ENCODE peak calls at places on chromosomes 4 and X, in seven cellular contexts. E, P, Q, C, T, U and J are unnamed samples.
A peak's percentile ranks its signal among the peaks of the same experiment; 100 is the strongest.

GRCh38 chr4:128635141-128635911 is 174.2 kb upstream of the JADE1 start:
- DNase-seq in E (peak; percentile 73), P (no peak), Q (no peak), C (peak; percentile 53), T (no peak), U (no peak), J (peak; percentile 25)

GRCh38 chr4:162727232-162727631 is 439.5 kb downstream of the NAF1 start:
- DNase-seq in E (no peak), P (no peak), Q (no peak), C (no peak), T (no peak), U (no peak), J (no peak)

GRCh38 chrX:120839506-120839905 is 36.2 kb downstream of the CT47B1 start:
- DNase-seq in E (no peak), P (no peak), Q (no peak), C (no peak), T (no peak), U (no peak), J (no peak)

GRCh38 chr4:20217521-20217920 is 34.2 kb upstream of the SLIT2 start:
- DNase-seq in E (no peak), P (no peak), Q (no peak), C (no peak), T (no peak), U (no peak), J (no peak)

GRCh38 chrX:118420462-118420861 is 74.6 kb downstream of the WDR44 start:
- DNase-seq in E (no peak), P (no peak), Q (no peak), C (no peak), T (no peak), U (no peak), J (no peak)

GRCh38 chr4:138903185-138903584 is 112.4 kb upstream of the NOCT start:
- DNase-seq in E (no peak), P (no peak), Q (no peak), C (no peak), T (no peak), U (no peak), J (no peak)

GRCh38 chr4:47031011-47031678 is at the start of gene GABRB1:
- DNase-seq in E (peak; percentile 82), P (peak; percentile 7), Q (peak; percentile 82), C (peak; percentile 55), T (peak; percentile 1), U (peak; percentile 28), J (no peak)

GRCh38 chr4:163748474-163748873 is 254.0 kb downstream of the TMA16 start:
- DNase-seq in E (no peak), P (no peak), Q (no peak), C (no peak), T (no peak), U (no peak), J (no peak)

GRCh38 chr4:4859799-4860380 is 425 bp downstream of the MSX1 start:
- DNase-seq in E (no peak), P (no peak), Q (no peak), C (no peak), T (no peak), U (no peak), J (no peak)

GRCh38 chrX:104270916-104271512 is 16.3 kb upstream of the ESX1 start:
- DNase-seq in E (peak; percentile 64), P (no peak), Q (no peak), C (peak; percentile 36), T (no peak), U (peak; percentile 0), J (no peak)

GRCh38 chr4:107349266-107349665 is 313.2 kb upstream of the DKK2 start:
- DNase-seq in E (no peak), P (no peak), Q (no peak), C (no peak), T (no peak), U (no peak), J (no peak)